ENCODE peak calls at places on chromosomes 4 and X, in four cellular contexts. A, K, V and B are unnamed samples.

GRCh38 chr4:114081783-114082182 is 102.3 kb upstream of the ARSJ start:
- DNase-seq in A (no peak), K (no peak), V (no peak), B (no peak)

GRCh38 chrX:107204063-107204605 is 2.1 kb downstream of the NUP62CL start:
- DNase-seq in A (no peak), K (no peak), V (no peak), B (no peak)

GRCh38 chr4:107685740-107686139 is 34.3 kb downstream of the PAPSS1 start:
- DNase-seq in A (no peak), K (peak; percentile 22), V (no peak), B (no peak)

GRCh38 chrX:153583433-153583832 is 15.5 kb downstream of the CCNQ start:
- DNase-seq in A (no peak), K (no peak), V (no peak), B (no peak)

GRCh38 chr4:109472343-109472761 is 38.7 kb downstream of the SEC24B start:
- DNase-seq in A (no peak), K (no peak), V (no peak), B (peak; percentile 33)

GRCh38 chr4:88320780-88321373 is 36.5 kb upstream of the PPM1K start:
- DNase-seq in A (no peak), K (no peak), V (no peak), B (peak; percentile 5)

GRCh38 chrX:111375747-111376146 is 36.2 kb downstream of the DCX start:
- DNase-seq in A (no peak), K (no peak), V (no peak), B (no peak)

GRCh38 chr4:75736862-75737261 is 12.5 kb downstream of the USO1 start:
- DNase-seq in A (no peak), K (no peak), V (no peak), B (no peak)

GRCh38 chr4:78683352-78683751 is 92.8 kb upstream of the BMP2K start:
- DNase-seq in A (no peak), K (no peak), V (no peak), B (no peak)

GRCh38 chrX:121987163-121987562 is 939.8 kb downstream of the GLUD2 start:
- DNase-seq in A (no peak), K (no peak), V (no peak), B (peak; percentile 72)

GRCh38 chr4:35151816-35152572 is 1092.3 kb downstream of the ARAP2 start:
- DNase-seq in A (peak; percentile 61), K (peak; percentile 29), V (no peak), B (no peak)

GRCh38 chr4:64068096-64068495 is 341.2 kb downstream of the TECRL start:
- DNase-seq in A (no peak), K (no peak), V (no peak), B (no peak)

GRCh38 chr4:100348472-100348871 is 158.2 kb upstream of the DDIT4L start:
- DNase-seq in A (peak; percentile 28), K (peak; percentile 88), V (no peak), B (no peak)

GRCh38 chrX:87017210-87017609 is 500.4 kb upstream of the KLHL4 start:
- DNase-seq in A (no peak), K (no peak), V (no peak), B (no peak)

GRCh38 chrX:151935358-151935757 is 22.7 kb downstream of the MAGEA4 start:
- DNase-seq in A (no peak), K (no peak), V (no peak), B (no peak)

GRCh38 chrX:69162466-69162865 is 2.8 kb downstream of the PJA1 start:
- DNase-seq in A (no peak), K (no peak), V (no peak), B (no peak)

GRCh38 chr4:109313168-109314133 is 11.0 kb upstream of the COL25A1 start:
- DNase-seq in A (no peak), K (no peak), V (no peak), B (no peak)

GRCh38 chrX:129247642-129248041 is 275.6 kb downstream of the SMARCA1 start:
- DNase-seq in A (no peak), K (no peak), V (no peak), B (no peak)

GRCh38 chrX:47078129-47079043 is at the start of gene RGN:
- DNase-seq in A (no peak), K (no peak), V (peak; percentile 28), B (no peak)

GRCh38 chrX:136759968-136760367 is 20.8 kb downstream of the ARHGEF6 start:
- DNase-seq in A (no peak), K (no peak), V (no peak), B (no peak)

GRCh38 chr4:74612837-74613236 is 167.9 kb downstream of the AREG start:
- DNase-seq in A (no peak), K (no peak), V (no peak), B (no peak)

GRCh38 chr4:147754037-147754445 is 22.2 kb downstream of the ARHGAP10 start:
- DNase-seq in A (no peak), K (no peak), V (no peak), B (no peak)

GRCh38 chr4:85106805-85107336 is 140.4 kb upstream of the WDFY3 start:
- DNase-seq in A (no peak), K (no peak), V (no peak), B (no peak)

GRCh38 chr4:75916091-75916661 is 13.9 kb upstream of the PPEF2 start:
- DNase-seq in A (peak; percentile 34), K (peak; percentile 13), V (no peak), B (no peak)

GRCh38 chrX:41445171-41445570 is 2.0 kb upstream of the NYX start:
- DNase-seq in A (no peak), K (no peak), V (no peak), B (no peak)

GRCh38 chrX:41447897-41448296 is 754 bp downstream of the NYX start:
- DNase-seq in A (no peak), K (no peak), V (no peak), B (no peak)

GRCh38 chrX:41442824-41443560 is 4.2 kb upstream of the NYX start:
- DNase-seq in A (no peak), K (no peak), V (no peak), B (no peak)

GRCh38 chrX:41449138-41449537 is 2.0 kb downstream of the NYX start:
- DNase-seq in A (no peak), K (no peak), V (no peak), B (no peak)

GRCh38 chrX:41445781-41446358 is 1.3 kb upstream of the NYX start:
- DNase-seq in A (peak; percentile 7), K (no peak), V (no peak), B (no peak)
- H3K4me3 ChIP-seq in A (no peak overlapping the region), K (no peak overlapping the region), V (no peak overlapping the region), B (no peak overlapping the region)

GRCh38 chr4:82721819-82722423 is 76.7 kb downstream of the SCD5 start:
- DNase-seq in A (peak; percentile 67), K (peak; percentile 10), V (no peak), B (no peak)
- TF ChIP-seq CTCF in A (peak; percentile 90), K (peak; percentile 37), V (no peak), B (peak; percentile 62)

DNA sequence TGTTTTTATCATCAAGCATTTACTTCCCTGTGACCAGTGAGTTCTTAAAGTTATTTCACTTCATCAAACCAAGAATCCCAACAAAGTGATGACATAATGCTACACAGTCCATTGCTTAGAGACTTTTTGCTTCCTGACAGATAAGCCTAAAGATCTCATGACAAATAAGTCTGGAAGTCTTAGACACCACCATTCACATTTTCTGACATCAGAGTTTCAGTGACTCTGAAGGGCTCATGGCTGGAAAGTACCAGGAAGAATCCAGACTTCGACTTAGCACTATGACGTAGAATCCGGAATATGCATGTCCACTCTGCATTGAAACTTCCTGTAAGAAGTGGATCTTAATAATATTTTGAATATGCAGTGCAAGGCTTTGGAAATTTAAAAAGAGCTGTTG is 53.7 kb downstream of the CLDN22 start:
- DNase-seq in A (no peak), K (no peak), V (no peak), B (no peak)
- H3K27me3 ChIP-seq in A (no peaks in the 10 kb centered on the region), K (no peaks in the 10 kb centered on the region), V (no peaks in the 10 kb centered on the region), B (no peaks in the 10 kb centered on the region)

GRCh38 chr4:14867847-14868246 is 134.4 kb upstream of the CPEB2 start:
- DNase-seq in A (no peak), K (no peak), V (no peak), B (no peak)
- H3K4me3 ChIP-seq in A (no peak overlapping the region), K (no peak overlapping the region), V (no peak overlapping the region), B (no peak overlapping the region)

DNA sequence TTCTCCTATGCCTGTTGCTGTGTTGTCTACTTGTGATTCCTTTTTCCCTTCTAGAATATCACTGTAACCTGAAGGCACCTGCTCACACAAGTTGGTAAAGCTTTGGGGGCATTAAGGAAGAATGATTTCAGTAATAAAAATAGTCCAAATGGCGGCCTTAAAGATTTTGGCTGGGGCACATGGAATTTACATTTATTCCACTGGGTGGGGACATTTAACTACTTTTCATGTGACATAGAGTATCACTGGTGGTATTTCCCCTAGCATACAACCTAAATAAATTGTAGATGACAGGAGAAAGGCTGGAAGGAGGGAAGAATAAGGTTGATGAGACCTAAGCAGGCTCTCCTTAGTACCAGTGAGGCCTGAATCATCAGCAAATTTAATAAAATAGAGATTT is 121.8 kb upstream of the EDA2R start:
- DNase-seq in A (no peak), K (no peak), V (no peak), B (no peak)
- TF ChIP-seq CTCF in A (no peak), K (no peak), V (no peak), B (peak; percentile 4)

DNA sequence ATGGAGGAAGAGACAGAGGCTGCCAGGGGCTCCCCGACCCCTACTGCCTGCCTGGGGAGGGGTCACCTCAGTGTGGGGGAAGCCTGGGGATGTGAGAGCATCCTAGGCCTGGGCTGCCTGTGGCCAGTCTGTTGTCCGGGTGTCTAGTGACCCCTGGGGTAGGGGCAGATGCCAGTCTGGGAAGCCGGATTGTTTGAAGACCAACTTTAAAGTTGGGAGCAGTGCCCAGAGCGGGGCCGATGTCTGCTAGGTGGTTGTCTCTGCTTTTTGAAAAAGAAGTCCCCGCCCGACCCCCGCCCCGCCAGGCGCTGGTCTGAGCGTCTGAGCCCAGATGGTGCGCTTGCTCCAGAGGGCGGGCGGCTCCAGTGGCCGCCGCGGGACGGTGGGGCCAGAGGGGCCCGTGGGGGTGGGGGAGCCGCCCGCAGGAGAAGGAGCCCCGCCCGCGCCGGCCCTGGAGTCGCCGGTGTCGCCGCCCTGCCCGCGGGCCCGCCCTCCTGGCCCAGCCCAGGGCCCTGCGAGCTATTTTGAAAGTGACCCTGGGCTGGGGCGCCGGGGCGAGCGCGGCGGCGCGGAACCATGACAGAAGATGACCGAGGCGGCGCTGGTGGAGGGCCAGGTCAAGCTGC is at the start of gene DOK7:
- DNase-seq in A (no peak), K (no peak), V (no peak), B (no peak)
- H3K27me3 ChIP-seq in A (no peaks in the 10 kb centered on the region), K (no peaks in the 10 kb centered on the region), V (no peaks in the 10 kb centered on the region), B (peaks cover 36% of the 10 kb centered on the region)

DNA sequence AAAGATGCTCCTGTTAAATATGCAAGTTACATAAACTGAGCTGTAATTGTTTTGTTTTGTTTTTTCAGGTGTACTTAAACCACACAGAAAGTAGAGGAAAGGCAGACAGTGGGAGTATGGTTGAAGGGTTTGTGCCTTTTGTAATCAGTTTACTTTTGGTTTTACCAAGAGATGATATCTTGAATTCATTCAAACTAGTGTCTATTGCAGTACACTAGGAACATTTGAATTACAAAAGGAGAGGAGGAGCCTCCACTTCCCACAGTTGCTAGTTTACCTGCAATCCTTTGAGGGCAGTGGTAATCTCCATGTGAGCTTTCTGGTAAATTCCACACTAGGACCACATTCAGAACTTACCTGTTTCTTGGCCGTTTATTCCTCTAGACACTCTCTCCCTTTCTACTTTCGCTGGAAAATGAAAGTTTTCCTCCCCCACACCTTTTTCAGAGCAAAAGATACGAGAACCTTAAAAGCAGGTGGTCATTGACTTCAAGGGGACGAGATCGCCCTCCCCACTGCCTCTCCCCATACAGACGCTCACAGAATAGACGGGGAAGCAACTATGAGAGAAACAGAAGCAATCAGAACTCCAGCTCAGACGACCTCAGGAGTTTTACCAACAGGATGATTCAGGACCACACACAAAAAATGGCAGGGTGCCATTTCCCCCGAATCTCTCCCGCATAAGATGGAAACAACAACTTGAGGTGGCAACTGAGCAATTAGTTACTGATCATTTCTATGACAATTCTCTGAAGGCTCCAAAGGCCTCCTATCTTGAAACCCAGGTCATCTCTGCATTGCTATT is 3.3 kb downstream of the RBM47 start:
- DNase-seq in A (no peak), K (no peak), V (peak; percentile 18), B (no peak)
- H3K4me3 ChIP-seq in A (no peak overlapping the region), K (no peak overlapping the region), V (no peak overlapping the region), B (no peak overlapping the region)